ENCODE peak calls at places on chromosomes 13 and 19, in ten cellular contexts. One of them, this sample, is unnamed.

GRCh38 chr19:35254341-35255297 is 5.8 kb downstream of the LSR start:
- DNase-seq in tibial nerve: no peak
- DNase-seq in fibroblast of mammary gland: no peak
- DNase-seq in heart left ventricle: no peak
- DNase-seq in cardiac muscle cell: no peak
- DNase-seq in kidney epithelial cell: no peak
- DNase-seq in Peyer's patch: no peak
- DNase-seq in left lung: peak
- DNase-seq in gastrocnemius medialis: no peak
- DNase-seq in AG10803: no peak
- DNase-seq in this sample: no peak

GRCh38 chr13:30364876-30365275 is 57.4 kb upstream of the UBE2L5 start:
- DNase-seq in kidney epithelial cell: peak
- DNase-seq in Peyer's patch: no peak
- DNase-seq in gastrocnemius medialis: no peak
- DNase-seq in cardiac muscle cell: no peak
- DNase-seq in heart left ventricle: no peak
- DNase-seq in AG10803: peak
- DNase-seq in tibial nerve: no peak
- DNase-seq in left lung: no peak
- DNase-seq in fibroblast of mammary gland: peak
- DNase-seq in this sample: no peak

GRCh38 chr13:50080158-50080855 is 65.1 kb downstream of the KCNRG start:
- DNase-seq in gastrocnemius medialis: no peak
- DNase-seq in heart left ventricle: peak
- DNase-seq in kidney epithelial cell: no peak
- DNase-seq in Peyer's patch: peak
- DNase-seq in cardiac muscle cell: peak
- DNase-seq in AG10803: peak
- DNase-seq in tibial nerve: no peak
- DNase-seq in left lung: no peak
- DNase-seq in fibroblast of mammary gland: peak
- DNase-seq in this sample: no peak

GRCh38 chr19:12790628-12791344 is 500 bp upstream of the JUNB start:
- DNase-seq in tibial nerve: no peak
- DNase-seq in AG10803: no peak
- DNase-seq in heart left ventricle: no peak
- DNase-seq in kidney epithelial cell: no peak
- DNase-seq in gastrocnemius medialis: no peak
- DNase-seq in cardiac muscle cell: no peak
- DNase-seq in left lung: no peak
- DNase-seq in fibroblast of mammary gland: no peak
- DNase-seq in Peyer's patch: no peak
- DNase-seq in this sample: no peak

GRCh38 chr13:114096031-114096485 is 36.4 kb downstream of the RASA3 start:
- DNase-seq in cardiac muscle cell: no peak
- DNase-seq in fibroblast of mammary gland: no peak
- DNase-seq in gastrocnemius medialis: no peak
- DNase-seq in kidney epithelial cell: no peak
- DNase-seq in heart left ventricle: no peak
- DNase-seq in left lung: peak
- DNase-seq in AG10803: no peak
- DNase-seq in tibial nerve: peak
- DNase-seq in Peyer's patch: peak
- DNase-seq in this sample: no peak

GRCh38 chr13:34078334-34078999 is 260.5 kb downstream of the RFC3 start:
- DNase-seq in fibroblast of mammary gland: no peak
- DNase-seq in Peyer's patch: no peak
- DNase-seq in left lung: no peak
- DNase-seq in kidney epithelial cell: no peak
- DNase-seq in cardiac muscle cell: no peak
- DNase-seq in gastrocnemius medialis: no peak
- DNase-seq in heart left ventricle: no peak
- DNase-seq in AG10803: no peak
- DNase-seq in tibial nerve: no peak
- DNase-seq in this sample: no peak

GRCh38 chr13:44474122-44474910 is 100.7 kb downstream of the SERP2 start:
- DNase-seq in cardiac muscle cell: peak
- DNase-seq in heart left ventricle: no peak
- DNase-seq in AG10803: peak
- DNase-seq in tibial nerve: no peak
- DNase-seq in gastrocnemius medialis: no peak
- DNase-seq in left lung: no peak
- DNase-seq in fibroblast of mammary gland: peak
- DNase-seq in Peyer's patch: no peak
- DNase-seq in kidney epithelial cell: no peak
- DNase-seq in this sample: no peak

GRCh38 chr13:109402976-109403375 is 383.4 kb downstream of the IRS2 start:
- DNase-seq in gastrocnemius medialis: no peak
- DNase-seq in AG10803: peak
- DNase-seq in Peyer's patch: no peak
- DNase-seq in fibroblast of mammary gland: no peak
- DNase-seq in kidney epithelial cell: no peak
- DNase-seq in cardiac muscle cell: no peak
- DNase-seq in heart left ventricle: no peak
- DNase-seq in tibial nerve: no peak
- DNase-seq in left lung: no peak
- DNase-seq in this sample: no peak

GRCh38 chr13:109383683-109384082 is 402.7 kb downstream of the IRS2 start:
- DNase-seq in kidney epithelial cell: peak
- DNase-seq in gastrocnemius medialis: no peak
- DNase-seq in Peyer's patch: no peak
- DNase-seq in cardiac muscle cell: no peak
- DNase-seq in fibroblast of mammary gland: peak
- DNase-seq in left lung: no peak
- DNase-seq in tibial nerve: no peak
- DNase-seq in heart left ventricle: no peak
- DNase-seq in AG10803: peak
- DNase-seq in this sample: peak

GRCh38 chr19:48461982-48462655 is 6.7 kb downstream of the KCNJ14 start:
- DNase-seq in AG10803: no peak
- DNase-seq in cardiac muscle cell: no peak
- DNase-seq in kidney epithelial cell: no peak
- DNase-seq in gastrocnemius medialis: no peak
- DNase-seq in fibroblast of mammary gland: no peak
- DNase-seq in tibial nerve: no peak
- DNase-seq in left lung: no peak
- DNase-seq in Peyer's patch: no peak
- DNase-seq in heart left ventricle: peak
- DNase-seq in this sample: no peak

GRCh38 chr13:29465741-29466293 is 129.7 kb downstream of the SLC7A1 start:
- DNase-seq in Peyer's patch: no peak
- DNase-seq in tibial nerve: peak
- DNase-seq in heart left ventricle: peak
- DNase-seq in fibroblast of mammary gland: peak
- DNase-seq in kidney epithelial cell: no peak
- DNase-seq in left lung: no peak
- DNase-seq in cardiac muscle cell: peak
- DNase-seq in AG10803: peak
- DNase-seq in gastrocnemius medialis: no peak
- DNase-seq in this sample: no peak

GRCh38 chr13:49357694-49358093 is 86.2 kb downstream of the CAB39L start:
- DNase-seq in heart left ventricle: no peak
- DNase-seq in AG10803: peak
- DNase-seq in kidney epithelial cell: no peak
- DNase-seq in gastrocnemius medialis: no peak
- DNase-seq in left lung: no peak
- DNase-seq in tibial nerve: no peak
- DNase-seq in Peyer's patch: no peak
- DNase-seq in cardiac muscle cell: no peak
- DNase-seq in fibroblast of mammary gland: peak
- DNase-seq in this sample: peak

GRCh38 chr19:17579523-17580244 is 24.2 kb downstream of the COLGALT1 start:
- DNase-seq in kidney epithelial cell: no peak
- DNase-seq in heart left ventricle: peak
- DNase-seq in tibial nerve: peak
- DNase-seq in cardiac muscle cell: peak
- DNase-seq in gastrocnemius medialis: no peak
- DNase-seq in left lung: peak
- DNase-seq in Peyer's patch: peak
- DNase-seq in fibroblast of mammary gland: peak
- DNase-seq in AG10803: peak
- DNase-seq in this sample: no peak

GRCh38 chr13:79480954-79481684 is at the start of gene NDFIP2:
- DNase-seq in kidney epithelial cell: peak
- DNase-seq in heart left ventricle: peak
- DNase-seq in left lung: peak
- DNase-seq in Peyer's patch: peak
- DNase-seq in cardiac muscle cell: peak
- DNase-seq in tibial nerve: peak
- DNase-seq in fibroblast of mammary gland: peak
- DNase-seq in gastrocnemius medialis: peak
- DNase-seq in AG10803: peak
- DNase-seq in this sample: no peak

GRCh38 chr19:610801-611505 is 21.3 kb downstream of the HCN2 start:
- DNase-seq in tibial nerve: peak
- DNase-seq in fibroblast of mammary gland: peak
- DNase-seq in left lung: no peak
- DNase-seq in kidney epithelial cell: no peak
- DNase-seq in gastrocnemius medialis: no peak
- DNase-seq in heart left ventricle: peak
- DNase-seq in cardiac muscle cell: no peak
- DNase-seq in Peyer's patch: peak
- DNase-seq in AG10803: peak
- DNase-seq in this sample: peak

GRCh38 chr19:612941-613340 is 20.4 kb downstream of the POLRMT start:
- DNase-seq in fibroblast of mammary gland: no peak
- DNase-seq in AG10803: no peak
- DNase-seq in kidney epithelial cell: no peak
- DNase-seq in cardiac muscle cell: no peak
- DNase-seq in heart left ventricle: no peak
- DNase-seq in tibial nerve: no peak
- DNase-seq in gastrocnemius medialis: no peak
- DNase-seq in Peyer's patch: no peak
- DNase-seq in left lung: no peak
- DNase-seq in this sample: no peak

GRCh38 chr19:610071-610800 is 20.6 kb downstream of the HCN2 start:
- DNase-seq in gastrocnemius medialis: no peak
- DNase-seq in AG10803: no peak
- DNase-seq in fibroblast of mammary gland: no peak
- DNase-seq in Peyer's patch: peak
- DNase-seq in left lung: no peak
- DNase-seq in heart left ventricle: no peak
- DNase-seq in cardiac muscle cell: no peak
- DNase-seq in kidney epithelial cell: no peak
- DNase-seq in tibial nerve: no peak
- DNase-seq in this sample: no peak

GRCh38 chr19:613732-614567 is 19.4 kb downstream of the POLRMT start:
- DNase-seq in Peyer's patch: no peak
- DNase-seq in cardiac muscle cell: no peak
- DNase-seq in gastrocnemius medialis: no peak
- DNase-seq in left lung: no peak
- DNase-seq in tibial nerve: no peak
- DNase-seq in kidney epithelial cell: no peak
- DNase-seq in AG10803: no peak
- DNase-seq in fibroblast of mammary gland: no peak
- DNase-seq in heart left ventricle: no peak
- DNase-seq in this sample: no peak

GRCh38 chr19:611506-611869 is 21.8 kb downstream of the HCN2 start:
- DNase-seq in gastrocnemius medialis: no peak
- DNase-seq in heart left ventricle: no peak
- DNase-seq in tibial nerve: no peak
- DNase-seq in cardiac muscle cell: no peak
- DNase-seq in left lung: no peak
- DNase-seq in Peyer's patch: no peak
- DNase-seq in AG10803: peak
- DNase-seq in kidney epithelial cell: peak
- DNase-seq in fibroblast of mammary gland: peak
- DNase-seq in this sample: peak
- H3K4me3 ChIP-seq in gastrocnemius medialis: no peak
- H3K4me3 ChIP-seq in heart left ventricle: no peak
- H3K4me3 ChIP-seq in tibial nerve: no peak
- H3K4me3 ChIP-seq in cardiac muscle cell: no peak
- H3K4me3 ChIP-seq in left lung: no peak
- H3K4me3 ChIP-seq in Peyer's patch: peak
- H3K4me3 ChIP-seq in AG10803: no peak
- H3K4me3 ChIP-seq in kidney epithelial cell: no peak
- H3K4me3 ChIP-seq in fibroblast of mammary gland: no peak
- H3K4me3 ChIP-seq in this sample: no peak

GRCh38 chr19:13825489-13826475 is 30.5 kb downstream of the ZSWIM4 start:
- DNase-seq in heart left ventricle: no peak
- DNase-seq in kidney epithelial cell: no peak
- DNase-seq in fibroblast of mammary gland: no peak
- DNase-seq in left lung: no peak
- DNase-seq in Peyer's patch: peak
- DNase-seq in gastrocnemius medialis: no peak
- DNase-seq in tibial nerve: no peak
- DNase-seq in cardiac muscle cell: peak
- DNase-seq in AG10803: peak
- DNase-seq in this sample: no peak
- TF ChIP-seq CTCF in heart left ventricle: no peak
- TF ChIP-seq CTCF in kidney epithelial cell: no peak
- TF ChIP-seq CTCF in fibroblast of mammary gland: no peak
- TF ChIP-seq CTCF in left lung: no peak
- TF ChIP-seq CTCF in Peyer's patch: no peak
- TF ChIP-seq CTCF in gastrocnemius medialis: no peak
- TF ChIP-seq CTCF in tibial nerve: no peak
- TF ChIP-seq CTCF in cardiac muscle cell: no peak
- TF ChIP-seq CTCF in AG10803: no peak
- TF ChIP-seq CTCF in this sample: peak

DNA sequence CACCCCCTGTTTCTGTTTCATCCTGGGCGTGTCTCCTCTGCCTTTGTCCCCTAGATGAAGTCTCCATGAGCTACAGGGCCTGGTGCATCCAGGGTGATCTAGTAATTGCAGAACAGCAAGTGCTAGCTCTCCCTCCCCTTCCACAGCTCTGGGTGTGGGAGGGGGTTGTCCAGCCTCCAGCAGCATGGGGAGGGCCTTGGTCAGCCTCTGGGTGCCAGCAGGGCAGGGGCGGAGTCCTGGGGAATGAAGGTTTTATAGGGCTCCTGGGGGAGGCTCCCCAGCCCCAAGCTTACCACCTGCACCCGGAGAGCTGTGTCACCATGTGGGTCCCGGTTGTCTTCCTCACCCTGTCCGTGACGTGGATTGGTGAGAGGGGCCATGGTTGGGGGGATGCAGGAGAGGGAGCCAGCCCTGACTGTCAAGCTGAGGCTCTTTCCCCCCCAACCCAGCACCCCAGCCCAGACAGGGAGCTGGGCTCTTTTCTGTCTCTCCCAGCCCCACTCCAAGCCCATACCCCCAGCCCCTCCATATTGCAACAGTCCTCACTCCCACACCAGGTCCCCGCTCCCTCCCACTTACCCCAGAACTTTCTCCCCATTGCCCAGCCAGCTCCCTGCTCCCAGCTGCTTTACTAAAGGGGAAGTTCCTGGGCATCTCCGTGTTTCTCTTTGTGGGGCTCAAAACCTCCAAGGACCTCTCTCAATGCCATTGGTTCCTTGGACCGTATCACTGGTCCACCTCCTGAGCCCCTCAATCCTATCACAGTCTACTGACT is at the start of gene KLK3:
- DNase-seq in gastrocnemius medialis: no peak
- DNase-seq in Peyer's patch: no peak
- DNase-seq in kidney epithelial cell: no peak
- DNase-seq in tibial nerve: no peak
- DNase-seq in fibroblast of mammary gland: no peak
- DNase-seq in left lung: no peak
- DNase-seq in cardiac muscle cell: no peak
- DNase-seq in heart left ventricle: no peak
- DNase-seq in AG10803: no peak
- DNase-seq in this sample: no peak
- H3K4me3 ChIP-seq in gastrocnemius medialis: no peak
- H3K4me3 ChIP-seq in Peyer's patch: no peak
- H3K4me3 ChIP-seq in kidney epithelial cell: no peak
- H3K4me3 ChIP-seq in tibial nerve: no peak
- H3K4me3 ChIP-seq in fibroblast of mammary gland: no peak
- H3K4me3 ChIP-seq in left lung: no peak
- H3K4me3 ChIP-seq in cardiac muscle cell: no peak
- H3K4me3 ChIP-seq in heart left ventricle: no peak
- H3K4me3 ChIP-seq in AG10803: no peak
- H3K4me3 ChIP-seq in this sample: no peak

GRCh38 chr19:51111606-51112005 is 3.4 kb upstream of the CTU1 start:
- DNase-seq in left lung: no peak
- DNase-seq in tibial nerve: no peak
- DNase-seq in Peyer's patch: no peak
- DNase-seq in gastrocnemius medialis: no peak
- DNase-seq in AG10803: no peak
- DNase-seq in fibroblast of mammary gland: no peak
- DNase-seq in cardiac muscle cell: no peak
- DNase-seq in kidney epithelial cell: no peak
- DNase-seq in heart left ventricle: no peak
- DNase-seq in this sample: no peak
- TF ChIP-seq CTCF in left lung: no peak
- TF ChIP-seq CTCF in tibial nerve: no peak
- TF ChIP-seq CTCF in Peyer's patch: no peak
- TF ChIP-seq CTCF in gastrocnemius medialis: no peak
- TF ChIP-seq CTCF in AG10803: no peak
- TF ChIP-seq CTCF in fibroblast of mammary gland: peak
- TF ChIP-seq CTCF in cardiac muscle cell: peak
- TF ChIP-seq CTCF in kidney epithelial cell: peak
- TF ChIP-seq CTCF in heart left ventricle: no peak
- TF ChIP-seq CTCF in this sample: no peak